ENCODE peak calls at places on chromosomes 3 and 15, in nine cellular contexts. V is OCI-LY7, E is MM.1S, F is neural progenitor cell, N is GM23338, T is HCT116, P is PC-3, L is GM23248, U is SK-N-SH. H is an unnamed sample.

GRCh38 chr3:36302110-36302509 is 78.2 kb upstream of the STAC start:
- DNase-seq in V (no peak), E (no peak), F (no peak), N (no peak), T (no peak), P (no peak), L (no peak), U (peak), H (no peak)

GRCh38 chr3:4750306-4751056 is 228.8 kb upstream of the BHLHE40 start:
- DNase-seq in V (no peak), E (no peak), F (peak), N (no peak), T (no peak), P (no peak), L (peak), U (no peak), H (peak)

GRCh38 chr15:36426696-36427095 is 152.7 kb upstream of the CDIN1 start:
- DNase-seq in V (no peak), E (no peak), F (no peak), N (no peak), T (no peak), P (no peak), L (no peak), U (no peak), H (no peak)

GRCh38 chr15:57654136-57654845 is 52.2 kb upstream of the POLR2M start:
- DNase-seq in V (no peak), E (no peak), F (no peak), N (no peak), T (no peak), P (no peak), L (peak), U (no peak), H (peak)

GRCh38 chr3:132838477-132838876 is 116.3 kb upstream of the NPHP3 start:
- DNase-seq in V (no peak), E (no peak), F (no peak), N (no peak), T (no peak), P (no peak), L (no peak), U (no peak), H (no peak)

GRCh38 chr3:155753038-155753647 is 8.3 kb upstream of the PLCH1 start:
- DNase-seq in V (peak), E (peak), F (peak), N (peak), T (no peak), P (peak), L (peak), U (peak), H (peak)

GRCh38 chr3:160401301-160402095 is 2.0 kb downstream of the SMC4 start:
- DNase-seq in V (peak), E (peak), F (peak), N (no peak), T (no peak), P (peak), L (peak), U (no peak), H (peak)

GRCh38 chr3:109952924-109953323 is 615.6 kb upstream of the DPPA4 start:
- DNase-seq in V (no peak), E (no peak), F (no peak), N (no peak), T (no peak), P (no peak), L (no peak), U (no peak), H (no peak)

GRCh38 chr3:37028329-37028728 is 35.0 kb downstream of the MLH1 start:
- DNase-seq in V (no peak), E (no peak), F (no peak), N (no peak), T (no peak), P (no peak), L (no peak), U (peak), H (peak)

GRCh38 chr15:88196961-88197360 is 59.6 kb downstream of the NTRK3 start:
- DNase-seq in V (no peak), E (no peak), F (no peak), N (no peak), T (no peak), P (no peak), L (no peak), U (no peak), H (no peak)

GRCh38 chr15:34584321-34584668 is 844 bp upstream of the GOLGA8B start:
- DNase-seq in V (peak), E (no peak), F (peak), N (peak), T (no peak), P (no peak), L (no peak), U (no peak), H (no peak)

GRCh38 chr3:58352624-58353023 is 19.9 kb downstream of the PXK start:
- DNase-seq in V (no peak), E (no peak), F (no peak), N (no peak), T (no peak), P (no peak), L (no peak), U (no peak), H (no peak)

GRCh38 chr3:5754602-5755001 is 567.1 kb downstream of the EDEM1 start:
- DNase-seq in V (no peak), E (no peak), F (no peak), N (no peak), T (no peak), P (no peak), L (no peak), U (no peak), H (no peak)

GRCh38 chr3:195031574-195032003 is 239.4 kb downstream of the XXYLT1 start:
- DNase-seq in V (no peak), E (no peak), F (no peak), N (no peak), T (no peak), P (peak), L (no peak), U (no peak), H (no peak)

GRCh38 chr3:184633185-184633584 is 71.6 kb downstream of the EPHB3 start:
- DNase-seq in V (no peak), E (no peak), F (peak), N (no peak), T (no peak), P (no peak), L (no peak), U (no peak), H (no peak)

GRCh38 chr15:95346856-95347255 is 983.6 kb upstream of the NR2F2 start:
- DNase-seq in V (no peak), E (no peak), F (no peak), N (no peak), T (no peak), P (no peak), L (no peak), U (no peak), H (no peak)

GRCh38 chr3:62558549-62559112 is 185.3 kb upstream of the FEZF2 start:
- DNase-seq in V (peak), E (no peak), F (peak), N (peak), T (no peak), P (peak), L (no peak), U (peak), H (peak)

GRCh38 chr3:184842433-184842832 is 30.5 kb downstream of the VPS8 start:
- DNase-seq in V (no peak), E (no peak), F (no peak), N (no peak), T (no peak), P (no peak), L (no peak), U (no peak), H (no peak)

GRCh38 chr3:62955126-62955525 is 79.9 kb upstream of the CADPS start:
- DNase-seq in V (no peak), E (no peak), F (peak), N (no peak), T (no peak), P (no peak), L (no peak), U (no peak), H (no peak)

GRCh38 chr15:28115871-28116270 is 16.8 kb upstream of the OCA2 start:
- DNase-seq in V (no peak), E (no peak), F (no peak), N (no peak), T (no peak), P (no peak), L (no peak), U (no peak), H (no peak)

GRCh38 chr3:14435175-14436011 is 33.0 kb downstream of the SLC6A6 start:
- DNase-seq in V (no peak), E (peak), F (no peak), N (no peak), T (no peak), P (no peak), L (peak), U (no peak), H (no peak)

GRCh38 chr3:129343643-129344360 is 65.1 kb downstream of the HMCES start:
- DNase-seq in V (peak), E (peak), F (peak), N (peak), T (peak), P (no peak), L (peak), U (no peak), H (peak)

GRCh38 chr15:89667706-89667960 is 11.5 kb downstream of the PLIN1 start:
- DNase-seq in V (no peak), E (no peak), F (no peak), N (no peak), T (no peak), P (no peak), L (no peak), U (no peak), H (no peak)

GRCh38 chr3:37114251-37115145 is 59.9 kb downstream of the LRRFIP2 start:
- DNase-seq in V (no peak), E (no peak), F (no peak), N (no peak), T (no peak), P (peak), L (peak), U (no peak), H (no peak)

GRCh38 chr15:49734831-49735508 is 114.1 kb downstream of the DTWD1 start:
- DNase-seq in V (no peak), E (no peak), F (no peak), N (no peak), T (no peak), P (no peak), L (no peak), U (no peak), H (no peak)

GRCh38 chr3:123688241-123688747 is 103.4 kb upstream of the HACD2 start:
- DNase-seq in V (no peak), E (no peak), F (no peak), N (no peak), T (peak), P (peak), L (peak), U (no peak), H (no peak)

GRCh38 chr3:22117751-22118346 is 366.8 kb upstream of the ZNF385D start:
- DNase-seq in V (peak), E (peak), F (peak), N (peak), T (peak), P (peak), L (peak), U (peak), H (peak)

GRCh38 chr15:31381801-31382692 is 55.4 kb downstream of the KLF13 start:
- DNase-seq in V (no peak), E (no peak), F (no peak), N (no peak), T (no peak), P (no peak), L (no peak), U (peak), H (no peak)

GRCh38 chr15:84881520-84881830 is 3.0 kb upstream of the SLC28A1 start:
- DNase-seq in V (no peak), E (no peak), F (no peak), N (no peak), T (no peak), P (no peak), L (no peak), U (no peak), H (no peak)

GRCh38 chr15:22786868-22787698 is 639 bp downstream of the NIPA1 start:
- DNase-seq in V (peak), E (peak), F (peak), N (peak), T (no peak), P (peak), L (peak), U (peak), H (peak)

GRCh38 chr3:25088284-25088683 is 339.8 kb upstream of the RARB start:
- DNase-seq in V (no peak), E (no peak), F (no peak), N (no peak), T (no peak), P (no peak), L (no peak), U (no peak), H (no peak)

GRCh38 chr15:91192285-91193058 is 92.4 kb downstream of the SV2B start:
- DNase-seq in V (no peak), E (no peak), F (no peak), N (no peak), T (no peak), P (no peak), L (no peak), U (no peak), H (no peak)

GRCh38 chr3:141237701-141238521 is 6.3 kb downstream of the PXYLP1 start:
- DNase-seq in V (no peak), E (no peak), F (no peak), N (no peak), T (no peak), P (no peak), L (no peak), U (no peak), H (no peak)

GRCh38 chr15:40323953-40324937 is 753 bp downstream of the INAFM2 start:
- DNase-seq in V (no peak), E (peak), F (peak), N (peak), T (no peak), P (no peak), L (peak), U (peak), H (no peak)

GRCh38 chr3:124064050-124064449 is 72.1 kb upstream of the ROPN1 start:
- DNase-seq in V (no peak), E (no peak), F (no peak), N (no peak), T (no peak), P (no peak), L (no peak), U (peak), H (no peak)

GRCh38 chr3:62184559-62184958 is 188.8 kb downstream of the FEZF2 start:
- DNase-seq in V (no peak), E (no peak), F (no peak), N (peak), T (no peak), P (no peak), L (peak), U (no peak), H (peak)

GRCh38 chr15:63194291-63194681 is 4.9 kb downstream of the RAB8B start:
- DNase-seq in V (no peak), E (no peak), F (no peak), N (no peak), T (no peak), P (no peak), L (no peak), U (no peak), H (no peak)
- H3K4me2 ChIP-seq in V (peak), E (peak), F (no peak), N (peak), T (no peak), P (peak), L (peak), U (peak), H (peak)

DNA sequence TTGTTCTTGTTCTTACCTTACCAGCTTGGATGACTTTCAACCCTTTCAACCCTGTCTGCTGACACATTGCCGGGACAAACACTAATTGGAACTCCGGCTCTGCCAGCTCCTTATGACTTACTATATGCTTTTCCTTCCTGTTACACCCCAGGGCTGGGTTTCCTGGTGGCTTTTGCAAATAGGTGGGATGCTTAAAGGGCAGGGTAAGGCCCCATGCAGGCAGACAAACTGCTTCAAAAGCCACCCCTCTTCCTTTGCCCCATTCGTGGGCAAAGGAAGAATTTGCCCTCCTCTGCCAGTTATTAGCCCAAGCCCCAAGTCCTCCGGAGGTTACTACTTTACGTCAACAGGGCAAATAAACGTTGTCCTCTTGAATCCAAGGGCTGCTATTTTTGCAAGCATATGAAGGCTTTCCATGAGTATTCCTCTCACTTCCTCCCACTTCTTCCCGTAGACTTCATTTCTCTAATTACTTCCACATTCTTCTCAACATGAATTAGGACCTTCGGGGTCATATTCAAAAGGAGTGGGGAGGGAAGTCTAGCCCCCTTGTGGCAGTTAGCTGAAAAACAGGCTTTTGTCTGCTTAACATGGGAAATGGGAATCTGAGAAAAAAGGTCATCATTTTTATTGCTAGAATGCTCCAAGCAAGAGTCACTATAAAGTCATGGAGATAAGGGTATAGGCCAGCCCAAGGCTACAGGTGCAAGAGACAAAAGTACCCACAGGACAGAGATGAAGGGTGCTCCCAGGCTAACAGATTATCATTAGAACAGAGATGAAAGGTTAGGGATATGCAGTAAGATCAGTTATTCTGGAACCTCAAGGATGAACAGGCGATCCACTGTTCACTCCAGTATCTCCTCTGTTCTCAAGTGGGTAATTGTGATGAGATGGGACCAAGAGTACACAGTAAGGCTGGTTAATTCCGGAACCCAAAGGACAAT is 56.3 kb upstream of the FSTL1 start:
- DNase-seq in V (peak), E (no peak), F (peak), N (peak), T (peak), P (peak), L (peak), U (peak), H (peak)
- TF ChIP-seq EZH2phosphoT487 in V (no peak), E (no peak), F (no peak), N (no peak), T (no peak), P (no peak), L (no peak), U (no peak), H (no peak)

GRCh38 chr3:23735062-23735461 is 70.7 kb upstream of the UBE2E1 start:
- DNase-seq in V (no peak), E (no peak), F (no peak), N (no peak), T (no peak), P (peak), L (no peak), U (no peak), H (no peak)
- H3K4me2 ChIP-seq in V (no peak), E (no peak), F (no peak), N (no peak), T (no peak), P (peak), L (no peak), U (no peak), H (peak)

GRCh38 chr3:169699070-169699469 is 35.6 kb upstream of the MECOM start:
- DNase-seq in V (no peak), E (no peak), F (no peak), N (no peak), T (no peak), P (no peak), L (no peak), U (no peak), H (no peak)
- TF ChIP-seq EZH2phosphoT487 in V (no peak), E (no peak), F (no peak), N (no peak), T (no peak), P (no peak), L (no peak), U (no peak), H (no peak)

GRCh38 chr3:27216955-27217552 is 152.1 kb downstream of the NEK10 start:
- DNase-seq in V (no peak), E (no peak), F (no peak), N (no peak), T (no peak), P (peak), L (peak), U (no peak), H (no peak)

GRCh38 chr3:27219127-27219860 is 149.9 kb downstream of the NEK10 start:
- DNase-seq in V (no peak), E (no peak), F (no peak), N (no peak), T (no peak), P (peak), L (peak), U (no peak), H (no peak)

GRCh38 chr3:27224197-27224596 is 145.0 kb downstream of the NEK10 start:
- DNase-seq in V (no peak), E (no peak), F (no peak), N (no peak), T (no peak), P (no peak), L (peak), U (no peak), H (no peak)

GRCh38 chr3:27220166-27220565 is 149.0 kb downstream of the NEK10 start:
- DNase-seq in V (no peak), E (no peak), F (no peak), N (peak), T (no peak), P (no peak), L (peak), U (no peak), H (no peak)

DNA sequence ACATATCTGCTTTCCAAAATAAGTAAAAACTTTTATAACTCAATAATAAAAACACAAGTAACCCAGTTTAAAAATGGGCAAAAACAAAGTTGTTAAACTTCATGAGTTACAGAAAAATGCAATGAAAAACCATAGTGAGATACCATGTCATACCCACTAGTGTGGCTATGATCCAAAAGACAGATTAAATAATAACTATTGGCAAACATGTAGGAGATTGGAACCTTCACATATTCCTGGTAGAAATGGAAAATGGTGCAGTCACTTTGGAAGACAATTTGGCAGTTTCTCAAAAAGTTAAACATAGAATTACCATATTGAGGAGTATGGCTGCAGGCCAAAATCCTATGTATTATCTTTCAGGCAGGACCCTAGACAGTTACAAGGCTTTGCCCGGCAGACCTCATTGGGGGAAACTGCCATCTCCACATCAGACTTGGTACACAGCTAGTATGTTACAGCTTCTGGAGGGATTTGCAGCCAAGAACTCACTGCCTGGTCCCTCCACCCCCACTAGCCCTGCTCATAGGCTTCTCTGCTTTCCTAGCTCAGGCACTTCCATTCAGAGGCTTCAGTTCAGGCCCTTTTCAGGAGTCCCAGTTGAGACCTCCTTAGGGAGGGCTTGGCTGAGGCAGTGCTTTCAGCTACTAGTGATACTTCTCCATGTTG is 147.8 kb downstream of the NEK10 start:
- DNase-seq in V (no peak), E (no peak), F (no peak), N (no peak), T (no peak), P (no peak), L (no peak), U (no peak), H (no peak)
- H3K4me2 ChIP-seq in V (no peak), E (no peak), F (no peak), N (no peak), T (no peak), P (no peak), L (no peak), U (no peak), H (no peak)

GRCh38 chr3:94307588-94307987 is 244.7 kb downstream of the NSUN3 start:
- DNase-seq in V (no peak), E (no peak), F (no peak), N (no peak), T (no peak), P (no peak), L (no peak), U (no peak), H (no peak)
- TF ChIP-seq EZH2phosphoT487 in V (no peak), E (no peak), F (no peak), N (no peak), T (no peak), P (no peak), L (no peak), U (no peak), H (no peak)

DNA sequence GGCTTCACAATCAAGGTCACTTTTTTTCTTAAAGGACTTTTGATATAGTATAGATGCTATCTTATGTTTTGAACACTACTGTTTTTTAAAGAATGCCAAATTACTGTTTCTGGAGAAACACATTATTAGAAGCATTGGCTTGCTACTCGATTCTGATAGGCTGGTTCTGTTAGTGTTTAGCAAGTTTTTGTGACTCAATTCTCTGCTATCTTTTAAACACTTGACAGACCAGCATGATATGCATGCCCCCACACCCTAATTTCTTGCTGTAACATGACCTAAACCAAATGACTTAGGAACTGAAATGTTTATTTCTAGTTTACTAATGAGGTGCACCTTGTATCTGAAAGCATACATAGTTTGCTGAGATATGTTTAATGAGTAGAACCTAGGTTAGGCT is 5.5 kb upstream of the IL20RB start:
- DNase-seq in V (no peak), E (no peak), F (no peak), N (no peak), T (no peak), P (no peak), L (peak), U (no peak), H (no peak)
- H3K4me2 ChIP-seq in V (no peak), E (no peak), F (no peak), N (no peak), T (no peak), P (no peak), L (no peak), U (no peak), H (no peak)

GRCh38 chr3:191296041-191296541 is 33.1 kb upstream of the CCDC50 start:
- DNase-seq in V (peak), E (peak), F (no peak), N (no peak), T (no peak), P (no peak), L (no peak), U (no peak), H (no peak)
- TF ChIP-seq EZH2phosphoT487 in V (no peak), E (no peak), F (no peak), N (no peak), T (no peak), P (no peak), L (no peak), U (no peak), H (no peak)

H was measured in hepatocyte.